ENCODE peak calls at places on chromosomes 3 and 15, in seven cellular contexts. E is RWPE2, F is sigmoid colon, L is pancreas, P is tibial artery, Z is A549, D is stomach. A is an unnamed sample. For H3K9me3, the result is how much of the 10 kb centered on the place peaks cover.

GRCh38 chr3:44870375-44871061 is 3.9 kb upstream of the TGM4 start:
- DNase-seq in L (peak), Z (peak), P (no peak), F (no peak), E (no peak), D (peak), A (peak)

GRCh38 chr3:12175137-12175593 is 16.5 kb upstream of the TIMP4 start:
- DNase-seq in D (no peak), F (no peak), E (no peak), Z (no peak), L (no peak), P (no peak), A (no peak)

GRCh38 chr3:192899540-192899982 is 18.1 kb downstream of the MB21D2 start:
- DNase-seq in F (no peak), D (no peak), L (no peak), P (no peak), E (no peak), Z (peak), A (no peak)

GRCh38 chr3:4751057-4752051 is 227.9 kb upstream of the BHLHE40 start:
- DNase-seq in D (no peak), L (no peak), P (no peak), F (no peak), E (no peak), Z (peak), A (no peak)

GRCh38 chr3:146524961-146525360 is 19.4 kb downstream of the PLSCR1 start:
- DNase-seq in E (no peak), P (no peak), F (no peak), Z (peak), D (no peak), L (no peak), A (no peak)

GRCh38 chr15:85316244-85316934 is 64.0 kb upstream of the AKAP13 start:
- DNase-seq in P (no peak), E (peak), D (no peak), F (no peak), Z (peak), L (no peak), A (no peak)

GRCh38 chr3:38739396-38739689 is 76.7 kb downstream of the SCN10A start:
- DNase-seq in E (no peak), D (no peak), F (no peak), L (no peak), Z (no peak), P (no peak), A (no peak)

GRCh38 chr3:111715911-111716523 is 120.9 kb upstream of the ZBED2 start:
- DNase-seq in L (no peak), P (peak), F (no peak), Z (peak), D (peak), E (no peak), A (peak)

GRCh38 chr3:142863010-142863787 is 25.7 kb downstream of the PCOLCE2 start:
- DNase-seq in L (no peak), P (peak), Z (no peak), F (no peak), E (peak), D (no peak), A (no peak)

GRCh38 chr3:85864896-85865295 is 906.1 kb downstream of the CADM2 start:
- DNase-seq in E (no peak), D (no peak), Z (no peak), F (no peak), L (no peak), P (no peak), A (no peak)

GRCh38 chr3:55608266-55608937 is 121.3 kb upstream of the WNT5A start:
- DNase-seq in Z (no peak), E (no peak), F (no peak), P (no peak), D (no peak), L (no peak), A (no peak)

GRCh38 chr3:161096771-161097367 is 8.3 kb downstream of the B3GALNT1 start:
- DNase-seq in Z (peak), F (no peak), P (no peak), D (peak), E (no peak), L (no peak), A (no peak)

GRCh38 chr15:76056931-76057330 is 2.9 kb upstream of the TMEM266 start:
- DNase-seq in D (no peak), P (no peak), L (no peak), Z (no peak), F (no peak), E (no peak), A (no peak)

GRCh38 chr3:62888180-62888579 is 13.0 kb upstream of the CADPS start:
- DNase-seq in F (no peak), L (no peak), E (no peak), P (no peak), D (no peak), Z (no peak), A (no peak)

GRCh38 chr3:55534876-55535275 is 47.8 kb upstream of the WNT5A start:
- DNase-seq in E (no peak), F (no peak), P (no peak), L (no peak), Z (no peak), D (no peak), A (no peak)

GRCh38 chr3:86168512-86168911 is 822.4 kb downstream of the VGLL3 start:
- DNase-seq in Z (no peak), E (no peak), F (no peak), L (no peak), D (no peak), P (no peak), A (no peak)

GRCh38 chr3:25556504-25556903 is 108.2 kb downstream of the TOP2B start:
- DNase-seq in E (no peak), P (no peak), L (no peak), D (no peak), F (no peak), Z (peak), A (no peak)

GRCh38 chr3:20346369-20346768 is 160.4 kb upstream of the SGO1 start:
- DNase-seq in D (no peak), Z (no peak), F (no peak), L (no peak), E (no peak), P (no peak), A (no peak)

GRCh38 chr15:63039811-63040210 is 2.7 kb upstream of the TPM1 start:
- DNase-seq in E (no peak), F (no peak), P (no peak), L (no peak), Z (no peak), D (no peak), A (no peak)

GRCh38 chr3:110413291-110413690 is 658.3 kb upstream of the NECTIN3 start:
- DNase-seq in P (no peak), D (no peak), F (no peak), L (no peak), E (no peak), Z (no peak), A (no peak)
- TF ChIP-seq CTCF in P (no peak), D (no peak), F (no peak), L (no peak), E (no peak), Z (no peak), A (no peak)

DNA sequence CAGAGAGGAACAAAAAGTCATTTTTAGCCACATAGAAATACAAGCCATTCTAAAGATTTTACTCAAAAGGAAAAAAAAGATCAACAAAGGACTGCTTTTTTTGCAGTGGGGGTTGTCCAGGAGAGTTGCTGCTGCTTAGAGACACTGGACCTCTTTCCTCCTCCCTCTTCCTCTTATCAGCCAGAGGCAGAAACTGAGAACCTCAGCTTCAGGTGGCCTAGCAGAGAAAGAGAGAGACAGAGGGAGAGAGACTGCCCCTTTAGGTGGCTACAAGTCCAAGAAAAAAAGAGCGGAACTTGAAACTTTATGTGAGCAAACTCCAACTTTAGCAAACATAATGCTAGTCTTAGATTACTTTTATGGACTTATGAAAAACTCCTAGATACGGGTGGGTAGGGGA is 54.2 kb downstream of the NPAP1 start:
- DNase-seq in P (no peak), D (no peak), Z (no peak), F (no peak), E (no peak), L (no peak), A (no peak)
- H3K9me3 ChIP-seq in P (under half), D (under half), Z (under half), F (under half), E (under half), L (under half), A (under half)

GRCh38 chr15:61195116-61196002 is 33.7 kb downstream of the RORA start:
- DNase-seq in L (no peak), Z (peak), P (no peak), E (no peak), F (no peak), D (no peak), A (no peak)
- TF ChIP-seq CTCF in L (peak), Z (peak), P (peak), E (peak), F (no peak), D (no peak), A (peak)

GRCh38 chr15:47367991-47368390 is 349.3 kb upstream of the SEMA6D start:
- DNase-seq in Z (no peak), L (no peak), E (no peak), P (no peak), D (no peak), F (no peak), A (no peak)

GRCh38 chr15:47360296-47360695 is 357.0 kb upstream of the SEMA6D start:
- DNase-seq in F (no peak), Z (no peak), D (no peak), L (no peak), E (no peak), P (no peak), A (no peak)

GRCh38 chr15:47363653-47364052 is 353.7 kb upstream of the SEMA6D start:
- DNase-seq in D (no peak), Z (no peak), E (no peak), L (no peak), P (no peak), F (no peak), A (no peak)

GRCh38 chr15:47366884-47367283 is 350.4 kb upstream of the SEMA6D start:
- DNase-seq in L (no peak), E (no peak), P (no peak), F (no peak), Z (no peak), D (no peak), A (no peak)

DNA sequence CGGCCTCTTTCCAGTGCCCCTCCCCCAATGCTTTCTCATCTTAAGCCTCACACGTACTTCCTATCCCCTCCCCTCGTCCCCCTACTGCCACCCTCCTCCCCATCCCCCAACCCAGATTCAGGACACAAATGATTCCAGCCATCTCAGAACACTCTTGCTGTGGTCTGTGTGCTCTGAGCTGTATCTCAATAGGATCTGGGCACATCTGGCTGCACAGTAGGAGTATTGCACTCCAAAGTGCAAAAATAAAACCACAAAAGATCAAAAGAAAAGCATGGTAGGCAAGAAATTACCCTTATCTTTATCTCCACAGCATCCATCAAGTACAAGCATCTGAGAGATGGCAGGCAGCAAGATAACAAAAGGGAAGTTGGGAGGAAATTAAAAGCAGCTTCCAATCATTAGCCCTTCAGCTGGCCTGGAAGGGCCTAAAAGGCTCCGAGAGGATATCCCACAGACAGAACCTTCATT is 352.6 kb upstream of the SEMA6D start:
- DNase-seq in D (no peak), P (no peak), F (no peak), Z (no peak), E (no peak), L (no peak), A (no peak)
- H3K9me3 ChIP-seq in D (under half), P (under half), F (under half), Z (under half), E (under half), L (under half), A (under half)

GRCh38 chr3:185145511-185145910 is 7.3 kb downstream of the C3orf70 start:
- DNase-seq in L (no peak), Z (no peak), P (no peak), E (no peak), F (no peak), D (no peak), A (no peak)
- TF ChIP-seq CTCF in L (no peak), Z (no peak), P (no peak), E (no peak), F (peak), D (no peak), A (no peak)